ENCODE peak calls at places on chromosomes 2 and 18, in five cellular contexts. R is psoas muscle, X is left ventricle myocardium inferior, H is A549, O is heart left ventricle. J is an unnamed sample.
A peak's percentile ranks its signal among the peaks of the same experiment; 100 is the strongest.

GRCh38 chr2:25072606-25073005 is 30.7 kb downstream of the EFR3B start:
- DNase-seq in R (no peak), H (no peak), O (no peak), X (no peak), J (no peak)

GRCh38 chr2:224085811-224086210 is 46.7 kb upstream of the SERPINE2 start:
- DNase-seq in O (no peak), H (no peak), X (no peak), R (no peak), J (no peak)

GRCh38 chr18:49212819-49213218 is 247.6 kb downstream of the DYM start:
- DNase-seq in X (no peak), R (no peak), H (no peak), O (no peak), J (no peak)

GRCh38 chr2:42048318-42049251 is 764 bp downstream of the PKDCC start:
- DNase-seq in R (peak; percentile 65), X (no peak), H (no peak), O (no peak), J (no peak)

GRCh38 chr2:46779447-46779941 is 136.1 kb downstream of the MCFD2 start:
- DNase-seq in R (no peak), X (no peak), O (no peak), H (no peak), J (no peak)

GRCh38 chr2:86750240-86750839 is 30.2 kb downstream of the RMND5A start:
- DNase-seq in O (no peak), R (no peak), H (peak; percentile 51), X (no peak), J (no peak)

GRCh38 chr2:85804583-85804982 is 50.8 kb downstream of the ATOH8 start:
- DNase-seq in H (peak; percentile 36), R (no peak), X (no peak), O (no peak), J (peak; percentile 35)

GRCh38 chr2:45649457-45649854 is 2.0 kb upstream of the PRKCE start:
- DNase-seq in O (no peak), X (no peak), H (no peak), R (no peak), J (no peak)

GRCh38 chr2:177882501-177882900 is 190.1 kb downstream of the PDE11A start:
- DNase-seq in R (no peak), H (no peak), O (no peak), X (no peak), J (peak; percentile 69)

GRCh38 chr2:36489296-36489695 is 108.7 kb downstream of the FEZ2 start:
- DNase-seq in H (peak; percentile 57), O (no peak), X (no peak), R (no peak), J (no peak)

GRCh38 chr2:36490749-36491148 is 107.2 kb downstream of the FEZ2 start:
- DNase-seq in R (no peak), X (no peak), O (no peak), H (no peak), J (no peak)

GRCh38 chr2:36493221-36493620 is 104.7 kb downstream of the FEZ2 start:
- DNase-seq in X (no peak), H (no peak), O (no peak), R (no peak), J (no peak)

GRCh38 chr2:36487947-36488346 is 110.0 kb downstream of the FEZ2 start:
- DNase-seq in O (no peak), R (no peak), X (no peak), H (no peak), J (no peak)

GRCh38 chr2:36492216-36492945 is 105.6 kb downstream of the FEZ2 start:
- DNase-seq in X (no peak), R (no peak), O (no peak), H (peak; percentile 40), J (no peak)
- H3K27ac ChIP-seq in X (peak overlapping the region; percentile 31), R (peak overlapping the region; percentile 1), O (no peak overlapping the region), H (peak overlapping the region; percentile 63), J (no peak overlapping the region)

DNA sequence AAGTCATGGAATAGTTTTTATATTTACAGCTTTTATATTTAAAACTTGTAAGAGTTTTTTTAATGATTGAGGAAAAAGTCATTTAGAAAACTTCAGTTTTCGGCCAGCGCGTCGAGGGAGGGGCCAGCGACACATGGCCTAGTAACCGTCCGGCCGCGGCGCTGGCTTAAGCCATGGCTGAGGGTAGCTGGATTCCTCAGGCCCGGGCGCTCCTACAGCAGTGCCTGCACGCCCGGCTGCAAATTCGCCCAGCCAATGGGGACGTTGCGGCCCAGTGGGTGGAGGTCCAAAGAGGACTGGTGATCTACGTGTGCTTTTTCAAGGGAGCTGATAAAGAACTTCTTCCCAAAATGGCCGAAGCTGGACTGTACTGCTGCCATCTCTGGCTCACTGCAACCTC is 4.9 kb upstream of the KLHL41 start:
- DNase-seq in R (no peak), O (no peak), X (no peak), H (no peak), J (no peak)
- H3K4me1 ChIP-seq in R (peaks cover 6% of the 10 kb centered on the region), O (peaks cover 8% of the 10 kb centered on the region), X (peaks cover 9% of the 10 kb centered on the region), H (peaks cover 23% of the 10 kb centered on the region), J (no peaks in the 10 kb centered on the region)

GRCh38 chr18:51066273-51066672 is 36.3 kb downstream of the SMAD4 start:
- DNase-seq in X (no peak), H (no peak), R (no peak), O (no peak), J (no peak)

GRCh38 chr18:51068111-51068510 is 38.1 kb downstream of the SMAD4 start:
- DNase-seq in H (no peak), X (no peak), O (no peak), R (no peak), J (no peak)

GRCh38 chr18:51070545-51070944 is 40.5 kb downstream of the SMAD4 start:
- DNase-seq in O (no peak), H (no peak), R (no peak), X (no peak), J (no peak)

GRCh38 chr18:51072586-51073303 is 42.7 kb downstream of the SMAD4 start:
- DNase-seq in O (no peak), X (no peak), R (no peak), H (no peak), J (no peak)

GRCh38 chr18:51069885-51070284 is 39.9 kb downstream of the SMAD4 start:
- DNase-seq in H (no peak), O (no peak), R (no peak), X (no peak), J (no peak)
- TF ChIP-seq CTCF in H (no peak), O (no peak), R (no peak), X (no peak), J (no peak)

GRCh38 chr2:100388703-100389102 is 28.8 kb downstream of the CHST10 start:
- DNase-seq in X (no peak), H (no peak), R (no peak), O (no peak), J (no peak)

GRCh38 chr2:100393362-100393761 is 24.1 kb downstream of the CHST10 start:
- DNase-seq in H (no peak), R (no peak), O (no peak), X (no peak), J (no peak)

GRCh38 chr2:100391735-100392515 is 25.5 kb downstream of the CHST10 start:
- DNase-seq in X (peak; percentile 54), R (no peak), O (peak; percentile 44), H (no peak), J (no peak)

GRCh38 chr2:100392715-100393114 is 24.8 kb downstream of the CHST10 start:
- DNase-seq in R (no peak), O (no peak), X (no peak), H (no peak), J (no peak)

DNA sequence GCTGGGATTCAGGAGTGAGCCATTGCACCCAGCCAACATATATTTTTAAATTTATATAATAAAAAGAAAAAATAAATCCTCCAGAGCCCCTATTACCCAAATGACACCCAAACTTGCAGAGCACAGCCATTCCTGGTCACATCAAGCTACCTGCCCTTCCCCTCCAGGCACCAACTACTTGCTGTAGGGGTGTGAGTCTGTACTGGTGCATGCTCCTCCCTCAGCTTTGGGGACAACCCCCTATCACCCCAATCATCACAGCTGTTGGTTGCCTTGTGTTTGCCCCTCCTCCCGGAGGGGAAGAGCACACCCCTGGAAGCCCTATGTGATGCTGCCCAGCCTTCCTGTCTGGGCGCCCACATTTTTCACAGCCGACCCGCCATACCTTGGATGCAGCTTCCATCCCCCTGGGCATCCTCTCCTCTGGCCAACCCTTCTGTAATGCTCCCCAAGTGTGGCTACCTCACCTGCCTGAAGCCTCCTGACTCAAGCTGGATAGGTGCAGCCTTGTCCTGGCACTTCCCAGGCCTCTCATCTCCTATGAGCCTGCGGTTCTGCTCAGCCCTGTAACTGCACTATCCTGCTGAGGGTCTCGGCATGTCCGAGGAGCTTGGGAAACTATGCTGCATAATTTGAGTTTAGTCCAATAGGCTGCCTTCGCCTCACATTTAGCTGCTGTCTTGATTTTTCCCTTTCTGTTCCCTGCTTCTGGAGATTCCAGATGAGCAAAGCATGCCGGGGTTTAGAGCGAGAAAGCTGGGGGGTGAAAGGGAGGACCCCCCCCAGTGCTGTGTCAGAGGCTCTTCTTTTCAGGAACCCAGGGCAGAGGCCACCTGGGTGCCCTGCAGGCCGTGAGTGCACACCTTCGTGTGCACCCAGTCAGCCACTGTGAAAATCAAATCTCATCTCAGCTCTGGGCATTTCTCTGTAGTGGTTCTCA is 27.2 kb downstream of the CHST10 start:
- DNase-seq in R (no peak), H (no peak), X (no peak), O (no peak), J (no peak)
- H3K27ac ChIP-seq in R (no peak overlapping the region), H (no peak overlapping the region), X (no peak overlapping the region), O (no peak overlapping the region), J (no peak overlapping the region)

DNA sequence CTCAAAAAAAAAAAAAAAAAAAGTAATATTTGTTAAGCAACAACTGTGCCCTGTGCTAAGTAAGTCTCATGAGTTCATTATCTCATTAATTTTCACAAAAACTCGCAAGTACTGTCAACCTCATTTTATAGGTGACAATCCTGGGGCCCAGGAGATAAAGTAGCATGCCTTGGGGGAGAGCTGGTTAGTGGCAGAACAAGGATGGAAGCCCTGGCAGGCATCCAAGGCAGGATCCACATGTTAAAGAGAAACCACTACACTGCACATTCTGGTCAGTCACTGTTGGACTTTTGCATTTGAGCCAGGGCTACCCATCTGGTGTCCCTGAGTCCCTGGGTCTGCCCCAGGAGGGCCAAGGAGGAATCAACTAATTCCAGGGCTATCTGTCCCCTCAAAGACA is 54.6 kb downstream of the ZFP36L2 start:
- DNase-seq in R (no peak), H (no peak), X (peak; percentile 64), O (peak; percentile 73), J (peak; percentile 74)
- H3K4me1 ChIP-seq in R (peaks cover 7% of the 10 kb centered on the region), H (peaks cover 92% of the 10 kb centered on the region), X (peaks cover 45% of the 10 kb centered on the region), O (peaks cover 36% of the 10 kb centered on the region), J (no peaks in the 10 kb centered on the region)

DNA sequence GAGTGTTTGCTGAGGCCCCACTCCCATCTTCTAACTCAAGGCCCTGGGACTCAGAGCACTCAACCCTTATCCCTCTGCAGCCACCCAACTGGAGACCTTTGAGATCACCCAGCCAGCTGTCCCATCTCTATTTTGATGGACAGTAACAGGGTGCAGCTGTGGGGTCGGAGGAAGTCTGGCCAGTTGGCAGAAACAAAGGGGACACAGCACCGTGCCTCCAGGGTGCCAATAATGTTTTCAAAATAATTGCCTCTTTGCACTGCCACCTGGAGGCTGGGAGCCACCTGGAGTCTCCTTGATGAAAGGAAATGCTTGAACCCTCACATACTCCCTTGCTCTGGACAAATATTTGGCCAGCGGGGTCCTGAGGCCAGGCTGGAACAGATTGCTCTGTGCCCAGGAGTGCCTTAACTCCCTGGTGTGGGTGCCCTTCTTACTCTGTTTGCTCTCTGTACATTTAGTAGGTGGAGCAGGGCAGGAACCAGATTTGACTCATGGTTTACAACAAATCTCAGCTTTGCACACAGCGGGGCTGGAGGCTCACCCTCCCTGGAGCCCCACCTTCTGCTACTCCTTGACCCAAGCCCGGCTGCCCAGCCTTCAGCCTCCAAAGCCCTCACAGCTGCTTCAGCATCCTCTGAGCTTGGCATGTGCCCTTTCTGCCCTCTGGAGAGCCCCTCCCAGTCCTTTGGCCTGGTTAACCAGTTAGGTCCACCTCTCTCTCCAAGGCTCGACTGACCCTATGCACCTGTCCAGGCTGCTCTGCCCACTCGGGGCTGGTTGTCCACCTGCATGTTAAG is 17.2 kb downstream of the MAL start:
- DNase-seq in H (no peak), R (peak; percentile 33), X (no peak), O (no peak), J (peak; percentile 5)
- TF ChIP-seq CTCF in H (no peak), R (no peak), X (no peak), O (no peak), J (no peak)